ENCODE peak calls at places on chromosomes 4 and X, in seven cellular contexts. G is GM04504; M is COR-L47; K is GM04503; D is AG08395; P is stimulated activated CD4-positive, alpha-beta T cell treated with anti-CD3 and anti-CD28 coated beads, Interleukin-4, amount 100 ng/mL, for 1 hour; Y is GM18507. B is an unnamed sample.

GRCh38 chrX:17844236-17844635 is 16.9 kb downstream of the RAI2 start:
- DNase-seq in P (no peak), D (no peak), M (no peak), G (no peak), Y (no peak), K (no peak), B (no peak)

GRCh38 chrX:136035663-136036062 is 50.4 kb downstream of the SLC9A6 start:
- DNase-seq in D (no peak), K (no peak), M (no peak), P (no peak), G (no peak), Y (no peak), B (no peak)

GRCh38 chrX:63922221-63922620 is 137.2 kb upstream of the ARHGEF9 start:
- DNase-seq in G (no peak), Y (no peak), K (peak; percentile 45), D (peak; percentile 62), M (no peak), P (no peak), B (no peak)

GRCh38 chr4:120329386-120329785 is 262.7 kb upstream of the MAD2L1 start:
- DNase-seq in P (no peak), K (no peak), G (no peak), D (no peak), Y (no peak), M (no peak), B (no peak)

GRCh38 chr4:183718876-183719275 is 59.8 kb downstream of the TRAPPC11 start:
- DNase-seq in D (no peak), Y (no peak), M (no peak), G (no peak), P (no peak), K (no peak), B (no peak)

GRCh38 chr4:122674371-122674770 is 53.5 kb upstream of the IL21 start:
- DNase-seq in P (no peak), K (no peak), G (no peak), Y (no peak), D (no peak), M (no peak), B (no peak)

GRCh38 chrX:44223150-44223549 is 120.3 kb downstream of the EFHC2 start:
- DNase-seq in M (no peak), D (peak; percentile 35), Y (no peak), G (peak; percentile 3), K (no peak), P (no peak), B (peak; percentile 30)

GRCh38 chr4:138235419-138235952 is 6.7 kb downstream of the SLC7A11 start:
- DNase-seq in D (peak; percentile 66), Y (no peak), P (no peak), M (no peak), K (peak; percentile 96), G (peak; percentile 90), B (no peak)

GRCh38 chr4:134313591-134313990 is 112.0 kb upstream of the PABPC4L start:
- DNase-seq in D (no peak), G (no peak), K (no peak), M (no peak), Y (no peak), P (no peak), B (no peak)

GRCh38 chr4:181946902-181947301 is 296.3 kb upstream of the TENM3 start:
- DNase-seq in P (no peak), D (no peak), M (no peak), Y (no peak), K (no peak), G (no peak), B (no peak)

GRCh38 chrX:118603981-118604380 is 108.4 kb downstream of the DOCK11 start:
- DNase-seq in P (peak; percentile 2), D (peak; percentile 66), K (no peak), G (peak; percentile 26), Y (peak; percentile 2), M (peak; percentile 45), B (peak; percentile 39)